ENCODE peak calls at places on chromosomes 5 and 9, in nine cellular contexts. E is CD4-positive, CD25-positive, alpha-beta regulatory T cell; V is right cardiac atrium; Z is H1; X is upper lobe of right lung; Q is SJSA1; L is prostate gland; K is CD8-positive, alpha-beta memory T cell; W is transverse colon. I is an unnamed sample.

GRCh38 chr5:66958984-66959641 is 237.5 kb downstream of the CD180 start:
- DNase-seq in X (peak), V (peak), Z (no peak), E (no peak), Q (peak), W (no peak), K (no peak), L (no peak), I (peak)

GRCh38 chr9:112404367-112404979 is 24.6 kb downstream of the HSDL2 start:
- DNase-seq in Q (no peak), X (no peak), Z (no peak), W (no peak), K (no peak), E (no peak), V (no peak), L (no peak), I (no peak)

GRCh38 chr5:83475540-83476469 is 4.3 kb downstream of the VCAN start:
- DNase-seq in Q (no peak), Z (no peak), X (no peak), V (no peak), L (no peak), E (no peak), W (no peak), K (no peak), I (peak)

GRCh38 chr9:70112981-70113380 is 69.3 kb downstream of the MAMDC2 start:
- DNase-seq in V (no peak), W (no peak), E (no peak), L (no peak), X (no peak), Z (peak), Q (no peak), K (no peak), I (no peak)

GRCh38 chr5:91383956-91384300 is 811 bp upstream of the ARRDC3 start:
- DNase-seq in W (peak), K (no peak), V (no peak), E (no peak), X (no peak), Q (no peak), L (no peak), Z (no peak), I (no peak)

GRCh38 chr9:117412841-117413240 is 2.0 kb downstream of the ASTN2 start:
- DNase-seq in K (no peak), L (peak), V (peak), X (no peak), Q (no peak), E (no peak), W (no peak), Z (peak), I (no peak)

GRCh38 chr9:133575673-133576590 is 33.3 kb downstream of the FAM163B start:
- DNase-seq in V (peak), Z (no peak), E (no peak), K (no peak), W (no peak), X (no peak), L (no peak), Q (no peak), I (no peak)

GRCh38 chr9:34994429-34995287 is 5.1 kb downstream of the DNAJB5 start:
- DNase-seq in Q (no peak), E (no peak), X (no peak), W (peak), Z (peak), L (peak), V (peak), K (no peak), I (peak)

GRCh38 chr9:70485273-70485858 is 70.9 kb upstream of the KLF9 start:
- DNase-seq in K (no peak), Q (no peak), E (no peak), V (peak), W (no peak), X (no peak), L (no peak), Z (no peak), I (no peak)

GRCh38 chr5:849651-850301 is 1.0 kb downstream of the ZDHHC11 start:
- DNase-seq in V (peak), K (no peak), Q (peak), E (no peak), Z (no peak), W (no peak), X (peak), L (no peak), I (no peak)

GRCh38 chr5:139446956-139447779 is 7.8 kb upstream of the DNAJC18 start:
- DNase-seq in W (no peak), X (no peak), K (no peak), L (no peak), V (no peak), Z (no peak), Q (no peak), E (no peak), I (peak)

GRCh38 chr5:93578813-93579560 is 2.0 kb downstream of the NR2F1-AS1 start:
- DNase-seq in W (no peak), Z (peak), Q (peak), V (peak), L (no peak), E (no peak), K (no peak), X (no peak), I (no peak)

GRCh38 chr9:4680750-4681149 is 1.4 kb downstream of the CDC37L1 start:
- DNase-seq in V (no peak), E (no peak), Z (no peak), K (no peak), X (no peak), Q (no peak), L (no peak), W (no peak), I (peak)

GRCh38 chr5:141040763-141041426 is 10.3 kb upstream of the PCDHB1 start:
- DNase-seq in Q (peak), E (peak), K (peak), V (peak), X (peak), L (peak), W (peak), Z (peak), I (peak)

GRCh38 chr5:141039061-141039460 is 12.1 kb upstream of the PCDHB1 start:
- DNase-seq in W (no peak), Q (no peak), K (no peak), E (no peak), V (no peak), X (no peak), Z (no peak), L (no peak), I (no peak)

GRCh38 chr5:141039517-141039916 is 11.7 kb upstream of the PCDHB1 start:
- DNase-seq in L (no peak), V (no peak), E (no peak), X (no peak), K (no peak), Q (no peak), Z (no peak), W (no peak), I (peak)

GRCh38 chr5:141041427-141041785 is 9.8 kb upstream of the PCDHB1 start:
- DNase-seq in X (no peak), V (no peak), Z (no peak), Q (no peak), L (no peak), K (no peak), W (no peak), E (no peak), I (no peak)

DNA sequence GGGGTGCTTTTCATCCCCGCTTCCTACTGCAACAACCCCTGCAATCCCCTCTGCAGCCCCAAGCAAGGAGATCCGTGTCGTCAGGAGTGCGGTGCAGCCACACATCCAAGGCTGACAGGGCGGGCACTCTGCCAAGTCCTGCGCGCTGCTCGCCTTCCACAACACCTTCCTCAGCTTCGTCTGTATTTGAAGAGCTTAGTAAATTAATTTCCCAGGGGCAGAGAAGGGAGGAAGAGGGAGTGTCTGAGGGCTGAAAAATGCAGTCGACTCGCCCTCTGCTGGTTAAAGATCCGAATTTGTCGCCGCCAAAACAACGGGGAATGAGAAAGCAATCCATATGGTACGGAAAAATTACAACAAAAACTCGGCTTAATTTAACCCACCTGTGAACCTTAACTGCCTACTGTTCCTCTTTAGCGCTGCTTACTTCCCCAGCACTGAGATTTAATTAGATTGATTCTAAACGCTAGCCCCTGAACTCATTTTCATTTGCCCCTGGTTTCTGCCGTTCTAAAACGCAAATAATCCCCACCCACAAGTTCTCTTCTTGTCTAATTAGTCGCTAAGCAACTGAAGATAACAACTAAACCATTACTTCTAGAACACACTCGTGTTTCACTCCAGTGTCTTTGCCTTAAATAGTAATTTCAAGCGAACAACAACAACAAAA is 10.9 kb upstream of the PCDHB1 start:
- DNase-seq in X (peak), L (no peak), Z (peak), V (peak), E (no peak), Q (no peak), W (no peak), K (no peak), I (peak)
- H3K27ac ChIP-seq in X (peak), L (no peak), Z (peak), V (no peak), E (no peak), Q (no peak), W (peak), K (no peak), I (no peak)

DNA sequence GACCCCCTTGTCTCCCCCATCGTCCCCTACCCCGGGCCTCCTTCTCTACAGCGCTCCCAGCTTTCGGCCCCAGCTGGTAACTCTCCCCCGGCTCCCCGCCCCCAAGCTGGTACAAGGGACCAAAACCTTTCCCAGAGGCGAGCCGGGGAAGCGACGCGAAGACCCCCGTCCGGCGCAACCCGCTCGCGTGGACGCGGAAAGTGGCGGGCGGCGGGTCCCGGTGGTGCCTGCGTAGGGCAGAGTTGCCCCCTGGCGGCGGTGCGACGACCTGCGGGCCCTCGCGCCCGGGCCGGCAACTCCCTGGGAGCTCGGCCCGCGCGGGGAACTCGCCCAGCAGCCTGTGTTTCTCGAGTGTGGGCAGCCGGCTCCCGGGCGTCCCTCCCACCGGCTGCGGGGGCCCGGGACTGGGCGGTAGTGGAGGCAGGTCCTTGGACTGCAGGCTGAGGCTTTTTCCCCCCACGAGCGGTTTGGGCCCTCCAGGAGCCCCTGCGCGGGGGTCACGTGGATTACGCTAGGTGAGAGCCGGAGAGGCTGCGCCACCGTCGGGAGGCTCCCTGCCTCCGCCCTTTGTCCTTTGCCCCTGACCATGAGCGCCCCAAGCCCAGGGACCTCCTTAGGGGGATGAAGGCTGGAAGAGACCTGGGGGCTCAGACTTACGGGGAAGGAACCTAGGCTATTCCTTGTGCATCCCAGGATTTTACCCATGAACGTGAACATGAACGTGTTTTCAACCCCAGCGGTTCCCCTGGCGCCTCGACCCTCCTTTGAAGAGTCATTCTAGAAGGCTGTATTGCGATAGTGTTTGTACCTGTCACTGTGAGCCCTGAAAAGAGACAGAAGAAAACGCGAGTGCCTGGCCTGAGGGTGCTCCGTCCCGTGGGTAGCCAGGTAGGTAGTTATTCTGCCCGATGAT is 2.9 kb upstream of the FOXD1 start:
- DNase-seq in W (peak), V (peak), K (peak), X (peak), L (peak), Z (peak), E (peak), Q (peak), I (no peak)
- H3K27ac ChIP-seq in W (no peak), V (no peak), K (no peak), X (no peak), L (no peak), Z (no peak), E (no peak), Q (no peak), I (no peak)

DNA sequence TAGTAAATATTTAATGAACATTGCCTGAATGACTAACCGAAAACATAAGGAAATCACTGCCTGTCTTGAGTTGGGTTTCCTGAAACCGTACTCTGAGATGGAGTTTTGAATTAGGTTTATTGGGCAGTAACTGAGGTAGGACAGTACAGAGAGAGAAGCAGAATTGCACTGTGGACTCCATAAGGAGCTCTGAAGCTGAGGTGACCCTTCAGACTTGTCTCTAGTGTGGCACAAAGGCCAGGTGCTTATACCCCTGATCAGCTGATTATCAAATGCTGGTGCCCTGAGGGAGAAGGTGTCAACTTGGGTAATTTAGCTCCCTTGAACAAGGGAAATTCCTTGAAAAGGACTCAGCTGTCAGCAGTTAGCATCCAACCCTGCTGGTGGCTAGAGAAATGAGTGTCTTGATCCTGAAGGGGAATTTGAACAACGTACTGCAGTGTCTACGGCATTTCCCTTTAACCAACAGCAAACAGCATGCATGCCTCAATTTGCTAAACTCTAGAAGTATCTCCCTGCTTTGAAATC is 135.0 kb upstream of the SMARCA2 start:
- DNase-seq in K (no peak), V (no peak), W (no peak), Q (no peak), X (no peak), L (no peak), E (no peak), Z (no peak), I (no peak)
- H3K27ac ChIP-seq in K (no peak), V (no peak), W (no peak), Q (no peak), X (no peak), L (no peak), E (no peak), Z (no peak), I (no peak)

GRCh38 chr9:137387034-137387890 is 35.7 kb downstream of the EXD3 start:
- DNase-seq in E (peak), X (no peak), Z (no peak), Q (no peak), V (peak), L (no peak), W (no peak), K (no peak), I (no peak)
- H3K27ac ChIP-seq in E (peak), X (peak), Z (no peak), Q (no peak), V (peak), L (no peak), W (no peak), K (no peak), I (no peak)

GRCh38 chr5:81755320-81755719 is 4.4 kb upstream of the SSBP2 start:
- DNase-seq in V (no peak), L (peak), E (no peak), Z (no peak), X (no peak), K (no peak), W (peak), Q (peak), I (peak)
- H3K27ac ChIP-seq in V (peak), L (peak), E (no peak), Z (no peak), X (peak), K (no peak), W (peak), Q (peak), I (peak)

DNA sequence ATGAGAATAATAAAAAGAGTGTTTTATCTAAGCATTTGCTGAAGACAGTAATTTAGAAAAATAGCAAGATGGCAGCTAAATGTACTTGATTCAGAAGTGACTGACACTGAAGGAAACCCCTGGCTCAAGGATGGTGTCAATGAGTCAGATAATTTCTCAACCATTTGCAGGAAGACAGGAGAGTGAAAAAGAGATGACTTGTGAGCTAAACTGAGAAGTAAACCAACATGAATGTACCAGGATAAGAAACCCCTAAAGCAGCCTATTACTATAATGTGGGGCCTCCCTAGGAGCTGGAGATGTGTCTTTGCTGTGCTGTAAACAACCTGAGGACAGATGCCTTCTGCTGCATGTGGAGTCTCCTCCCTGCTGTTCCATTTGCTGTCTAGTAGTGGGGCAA is 246.4 kb downstream of the MAN2A1 start:
- DNase-seq in K (no peak), Z (no peak), E (no peak), Q (no peak), L (no peak), V (no peak), X (no peak), W (no peak), I (peak)
- H3K27ac ChIP-seq in K (no peak), Z (no peak), E (no peak), Q (no peak), L (no peak), V (no peak), X (no peak), W (no peak), I (no peak)

GRCh38 chr5:44257221-44257620 is 132.0 kb downstream of the FGF10 start:
- DNase-seq in E (no peak), W (no peak), X (no peak), Z (no peak), L (no peak), V (no peak), Q (no peak), K (no peak), I (no peak)

GRCh38 chr5:44246986-44247385 is 142.2 kb downstream of the FGF10 start:
- DNase-seq in V (no peak), Q (no peak), W (no peak), K (no peak), L (no peak), E (no peak), Z (no peak), X (no peak), I (no peak)

GRCh38 chr5:44252545-44252944 is 136.7 kb downstream of the FGF10 start:
- DNase-seq in Q (no peak), L (no peak), K (no peak), W (no peak), X (no peak), E (no peak), Z (no peak), V (no peak), I (no peak)
- H3K27ac ChIP-seq in Q (no peak), L (no peak), K (no peak), W (no peak), X (no peak), E (no peak), Z (no peak), V (no peak), I (no peak)

DNA sequence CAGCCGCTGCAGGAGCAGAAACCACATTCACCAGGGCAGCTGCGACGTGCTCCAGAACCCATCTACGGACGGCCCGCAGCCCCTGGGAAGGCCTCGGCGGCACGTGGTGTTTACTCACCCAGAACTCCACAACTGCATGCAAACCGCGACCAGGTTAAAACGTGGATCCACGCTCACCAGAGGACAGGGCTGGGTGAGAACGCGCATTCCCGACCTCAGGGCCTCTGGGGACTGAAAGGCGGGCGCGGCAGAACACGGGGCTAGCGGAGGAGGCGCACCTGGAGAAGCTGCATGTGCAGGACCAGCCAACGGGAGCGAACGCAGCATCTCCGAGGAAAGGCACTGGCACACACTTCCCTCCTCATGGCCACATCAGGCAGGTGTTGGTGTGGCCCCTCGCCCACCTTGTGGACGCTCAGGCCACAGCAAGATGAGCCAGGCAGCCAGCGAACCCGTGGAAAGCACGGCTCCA is 24.0 kb upstream of the CAMSAP1 start:
- DNase-seq in L (no peak), K (no peak), E (no peak), Q (no peak), X (no peak), W (no peak), V (no peak), Z (no peak), I (no peak)
- H3K27ac ChIP-seq in L (no peak), K (no peak), E (no peak), Q (no peak), X (no peak), W (no peak), V (no peak), Z (no peak), I (no peak)

DNA sequence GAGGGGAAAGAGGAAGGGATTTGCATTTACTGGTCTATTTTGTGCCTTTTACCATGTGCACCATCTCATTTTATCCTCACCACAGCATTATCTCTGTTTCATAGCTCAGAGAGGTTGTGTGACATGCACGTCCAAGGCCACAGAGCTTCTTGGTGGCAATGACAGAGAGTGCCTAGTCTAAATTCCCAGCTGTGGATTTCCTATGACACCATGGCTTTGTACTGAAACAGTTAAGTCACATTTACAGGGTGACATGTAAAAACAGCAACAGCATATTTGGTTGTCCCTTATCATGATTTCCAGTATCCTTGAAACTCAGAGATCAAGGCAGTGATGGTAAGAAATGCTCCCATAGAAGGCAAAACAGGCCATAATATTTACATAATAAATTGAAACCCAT is 268.8 kb downstream of the AOPEP start:
- DNase-seq in Z (no peak), K (no peak), L (no peak), X (no peak), Q (no peak), W (no peak), V (no peak), E (no peak), I (no peak)
- H3K27ac ChIP-seq in Z (no peak), K (no peak), L (peak), X (peak), Q (peak), W (peak), V (no peak), E (no peak), I (no peak)

I was measured in mammary epithelial cell.